ENCODE peak calls at places on chromosome 1, in seven cellular contexts. L is glomerular endothelial cell; I is mesenchymal stem cell; B is activated naive CD4-positive, alpha-beta T cell; P is neuronal stem cell; D is K562; Z is activated CD4-positive, alpha-beta T cell treated with anti-CD3 and anti-CD28 coated beads, Interleukin-2, amount 10 ng/mL, durations not matched to agents 7 days and 5 days. F is an unnamed sample.

GRCh38 chr1:160137216-160137862 is 14.1 kb upstream of the ATP1A4 start:
- DNase-seq in L (no peak), I (no peak), B (no peak), P (no peak), D (no peak), Z (no peak), F (no peak)

GRCh38 chr1:245858683-245859509 is 648.2 kb downstream of the SMYD3 start:
- DNase-seq in L (no peak), I (peak), B (no peak), P (no peak), D (no peak), Z (no peak), F (no peak)

GRCh38 chr1:220906561-220907334 is 27.5 kb downstream of the HLX start:
- DNase-seq in L (no peak), I (no peak), B (no peak), P (no peak), D (no peak), Z (no peak), F (no peak)

GRCh38 chr1:213669964-213670691 is 317.6 kb upstream of the PROX1 start:
- DNase-seq in L (no peak), I (no peak), B (peak), P (no peak), D (no peak), Z (peak), F (peak)

GRCh38 chr1:84963021-84963420 is 33.9 kb downstream of the MCOLN2 start:
- DNase-seq in L (no peak), I (no peak), B (no peak), P (no peak), D (no peak), Z (no peak), F (no peak)

GRCh38 chr1:38586993-38587646 is 272.5 kb downstream of the RRAGC start:
- DNase-seq in L (no peak), I (no peak), B (peak), P (peak), D (peak), Z (peak), F (peak)

GRCh38 chr1:119314001-119314796 is 54.4 kb upstream of the HAO2 start:
- DNase-seq in L (no peak), I (no peak), B (no peak), P (no peak), D (no peak), Z (no peak), F (no peak)

GRCh38 chr1:161792740-161793139 is 26.6 kb downstream of the ATF6 start:
- DNase-seq in L (peak), I (peak), B (no peak), P (peak), D (peak), Z (no peak), F (peak)

GRCh38 chr1:60833173-60833572 is 249.2 kb upstream of the NFIA start:
- DNase-seq in L (no peak), I (no peak), B (no peak), P (no peak), D (no peak), Z (no peak), F (no peak)

F was measured in NT2/D1.